ENCODE peak calls at places on chromosomes 3 and 15, in six cellular contexts. Z is ovary; J is heart right ventricle; M is uterus; P is CD8-positive, alpha-beta T cell; S is CD4-positive, alpha-beta memory T cell. Y is an unnamed sample.

GRCh38 chr3:117674321-117674720 is 964.7 kb downstream of the TUSC7 start:
- DNase-seq in S (no peak), J (no peak), Z (no peak), P (no peak), M (no peak), Y (no peak)

GRCh38 chr3:43024183-43024865 is 45.2 kb downstream of the GASK1A start:
- DNase-seq in S (peak; percentile 68), J (no peak), M (no peak), Z (no peak), P (peak; percentile 76), Y (no peak)

GRCh38 chr3:149299938-149300791 is 33.3 kb downstream of the TM4SF18 start:
- DNase-seq in S (no peak), Z (no peak), J (no peak), P (no peak), M (peak; percentile 27), Y (no peak)

GRCh38 chr3:147816770-147817169 is 407.6 kb downstream of the ZIC1 start:
- DNase-seq in M (no peak), P (no peak), J (no peak), Z (peak; percentile 26), S (no peak), Y (no peak)

GRCh38 chr3:182862159-182862860 is 69.0 kb downstream of the ATP11B start:
- DNase-seq in Z (no peak), J (no peak), S (no peak), M (no peak), P (no peak), Y (no peak)

GRCh38 chr3:11548721-11549131 is 95.0 kb downstream of the VGLL4 start:
- DNase-seq in Z (no peak), P (no peak), M (peak; percentile 45), J (no peak), S (no peak), Y (peak; percentile 50)

GRCh38 chr3:122305818-122306621 is 19.0 kb upstream of the CSTA start:
- DNase-seq in J (no peak), P (no peak), S (no peak), Z (no peak), M (no peak), Y (no peak)

GRCh38 chr3:134251731-134252391 is 1.2 kb upstream of the RYK start:
- DNase-seq in P (no peak), S (no peak), M (peak; percentile 42), Z (peak; percentile 55), J (peak; percentile 64), Y (no peak)

GRCh38 chr3:159852821-159853505 is 135.7 kb upstream of the IL12A start:
- DNase-seq in P (no peak), S (no peak), Z (peak; percentile 16), M (peak; percentile 36), J (peak; percentile 76), Y (no peak)

GRCh38 chr3:114242947-114243346 is 5.6 kb upstream of the ZNF80 start:
- DNase-seq in Z (no peak), S (no peak), J (no peak), P (no peak), M (no peak), Y (no peak)

GRCh38 chr3:178551916-178552321 is 15.7 kb downstream of the KCNMB2 start:
- DNase-seq in P (no peak), M (peak; percentile 44), Z (peak; percentile 79), J (no peak), S (no peak), Y (no peak)

GRCh38 chr3:183158552-183159006 is 4.0 kb downstream of the LAMP3 start:
- DNase-seq in J (no peak), P (no peak), Z (no peak), S (no peak), M (no peak), Y (no peak)

GRCh38 chr3:195466251-195466650 is 23.4 kb upstream of the ACAP2 start:
- DNase-seq in M (no peak), J (no peak), Z (no peak), P (no peak), S (no peak), Y (no peak)

GRCh38 chr3:126487151-126487771 is 11.6 kb upstream of the ZXDC start:
- DNase-seq in J (no peak), Z (no peak), P (no peak), M (no peak), S (no peak), Y (peak; percentile 62)

GRCh38 chr3:188583476-188584161 is 429.7 kb downstream of the LPP start:
- DNase-seq in M (no peak), J (no peak), P (no peak), S (no peak), Z (no peak), Y (no peak)

GRCh38 chr3:122301063-122301462 is 24.0 kb upstream of the CSTA start:
- DNase-seq in P (no peak), Z (no peak), S (no peak), M (no peak), J (no peak), Y (no peak)

GRCh38 chr15:34437687-34438086 is at the start of gene GOLGA8A:
- DNase-seq in J (peak; percentile 81), P (peak; percentile 85), M (peak; percentile 61), Z (peak; percentile 25), S (peak; percentile 80), Y (no peak)

GRCh38 chr3:50124363-50125226 is 30.5 kb upstream of the SEMA3F start:
- DNase-seq in S (no peak), P (no peak), J (no peak), M (no peak), Z (no peak), Y (peak; percentile 62)

GRCh38 chr3:152961323-152961722 is 126.4 kb downstream of the P2RY1 start:
- DNase-seq in Z (no peak), S (no peak), P (no peak), M (no peak), J (no peak), Y (no peak)
- H3K27ac ChIP-seq in Z (no peak overlapping the region), S (no peak overlapping the region), P (no peak overlapping the region), M (no peak overlapping the region), J (no peak overlapping the region), Y (no peak overlapping the region)

GRCh38 chr15:93460717-93461116 is 371.7 kb upstream of the RGMA start:
- DNase-seq in M (no peak), S (no peak), P (no peak), Z (no peak), J (no peak), Y (no peak)
- H3K9me3 ChIP-seq in M (no peaks in the 10 kb centered on the region), S (no peaks in the 10 kb centered on the region), P (no peaks in the 10 kb centered on the region), Z (no peaks in the 10 kb centered on the region), J (no peaks in the 10 kb centered on the region), Y (no peaks in the 10 kb centered on the region)

GRCh38 chr3:111668912-111669488 is 73.9 kb upstream of the ZBED2 start:
- DNase-seq in J (no peak), P (no peak), Z (no peak), M (no peak), S (peak; percentile 58), Y (no peak)
- H3K4me1 ChIP-seq in J (no peaks in the 10 kb centered on the region), P (peaks cover 54% of the 10 kb centered on the region), Z (peaks cover 1% of the 10 kb centered on the region), M (no peaks in the 10 kb centered on the region), S (peaks cover 68% of the 10 kb centered on the region), Y (peaks cover 16% of the 10 kb centered on the region)

GRCh38 chr15:29790607-29791006 is 31.7 kb downstream of the TJP1 start:
- DNase-seq in P (no peak), J (no peak), Z (no peak), M (no peak), S (no peak), Y (no peak)
- H3K27ac ChIP-seq in P (no peak overlapping the region), J (no peak overlapping the region), Z (no peak overlapping the region), M (no peak overlapping the region), S (no peak overlapping the region), Y (no peak overlapping the region)

DNA sequence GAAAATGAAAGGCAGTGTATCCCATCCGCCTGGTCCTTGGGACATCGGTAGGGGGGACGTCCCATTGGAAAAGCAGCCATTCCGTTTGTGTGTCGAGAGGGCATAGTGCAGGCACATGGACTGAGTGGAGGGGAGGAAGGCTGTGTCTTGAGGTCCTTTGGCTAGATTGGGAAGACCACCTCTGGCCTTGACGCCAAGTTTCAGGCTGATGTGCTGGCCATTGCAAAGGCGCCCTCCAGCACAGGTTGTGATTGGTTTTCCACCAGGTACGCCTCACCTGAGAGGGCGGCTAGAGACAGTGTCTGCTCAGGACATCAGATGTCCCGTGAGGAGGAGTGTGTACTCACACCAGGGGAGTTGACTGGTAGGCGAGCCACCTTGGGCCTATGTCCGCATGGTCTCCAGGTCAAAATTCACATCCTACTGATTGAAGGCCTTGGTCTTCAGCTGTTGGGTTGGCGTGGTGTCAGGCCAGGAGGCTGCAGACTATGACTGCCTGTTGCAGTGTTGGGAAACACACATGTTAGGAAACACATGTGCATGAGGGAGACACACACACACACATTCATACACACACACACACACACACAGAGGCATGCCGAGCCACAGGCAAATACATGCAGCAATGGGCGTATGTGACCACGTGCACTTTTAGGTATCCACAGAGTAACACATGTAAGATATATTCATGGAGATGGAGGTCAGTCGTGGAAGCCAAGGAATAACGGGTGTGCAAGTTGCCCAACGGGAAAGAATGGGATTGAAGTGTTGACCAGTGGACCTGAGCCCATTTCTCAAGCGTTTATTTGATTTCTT is 98.4 kb downstream of the SNRPN start:
- DNase-seq in Z (no peak), S (no peak), J (no peak), M (peak; percentile 4), P (peak; percentile 32), Y (no peak)
- H3K9me3 ChIP-seq in Z (peaks cover 51% of the 10 kb centered on the region), S (peaks cover 87% of the 10 kb centered on the region), J (peaks cover 93% of the 10 kb centered on the region), M (peaks cover 99% of the 10 kb centered on the region), P (peaks cover 91% of the 10 kb centered on the region), Y (peaks cover 97% of the 10 kb centered on the region)

GRCh38 chr3:111861396-111861795 is 2.3 kb downstream of the PHLDB2 start:
- DNase-seq in M (no peak), J (no peak), Z (no peak), P (no peak), S (no peak), Y (no peak)

GRCh38 chr3:111862415-111862814 is 3.4 kb downstream of the PHLDB2 start:
- DNase-seq in P (no peak), M (no peak), J (no peak), Z (no peak), S (no peak), Y (no peak)

GRCh38 chr3:111862974-111863373 is 3.9 kb downstream of the PHLDB2 start:
- DNase-seq in M (no peak), P (no peak), J (no peak), Z (no peak), S (no peak), Y (no peak)

GRCh38 chr3:111864821-111865656 is 6.0 kb downstream of the PHLDB2 start:
- DNase-seq in Z (peak; percentile 35), M (peak; percentile 24), P (no peak), J (no peak), S (no peak), Y (no peak)

DNA sequence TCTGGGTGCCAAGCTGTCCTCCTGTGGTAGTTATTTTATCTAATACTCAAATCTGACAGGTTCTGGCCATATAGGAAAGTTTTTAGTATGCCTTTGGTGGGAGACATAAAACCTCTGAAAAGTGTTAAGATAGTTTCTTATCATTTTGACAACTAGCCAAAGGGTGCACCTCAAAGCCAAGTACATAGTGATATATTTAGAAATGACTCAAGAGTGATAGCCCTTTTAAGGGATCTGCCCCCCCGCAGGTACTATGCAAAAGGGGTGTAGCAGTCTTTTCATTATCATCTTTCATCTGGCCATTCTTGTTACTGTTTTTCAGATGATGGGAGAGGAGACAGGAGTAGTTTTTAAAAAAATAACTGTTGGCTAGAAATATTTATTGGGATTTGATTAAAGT is 4.9 kb downstream of the PHLDB2 start:
- DNase-seq in P (no peak), M (no peak), Z (no peak), J (no peak), S (no peak), Y (no peak)
- H3K4me1 ChIP-seq in P (peaks cover 8% of the 10 kb centered on the region), M (no peaks in the 10 kb centered on the region), Z (peaks cover 11% of the 10 kb centered on the region), J (peaks cover 11% of the 10 kb centered on the region), S (peaks cover 11% of the 10 kb centered on the region), Y (peaks cover 55% of the 10 kb centered on the region)

Y was measured in suprapubic skin.